ENCODE peak calls at places on chromosomes 12 and 14, in nine cellular contexts. T is amygdala, E is HuH-7.5, N is non-pigmented ciliary epithelial cell, B is HFFc6, J is NCI-H1694 treated with DMSO at 0.1 percent for 48 hours, A is fibroblast of the conjunctiva, U is kidney glomerular epithelial cell, Y is iris pigment epithelial cell. R is an unnamed sample.
A peak's percentile ranks its signal among the peaks of the same experiment; 100 is the strongest.

GRCh38 chr14:103392106-103392505 is 6.9 kb downstream of the MARK3 start:
- DNase-seq in T (no peak), E (no peak), N (no peak), B (no peak), J (no peak), A (no peak), U (no peak), Y (no peak), R (no peak)

GRCh38 chr14:42192659-42193425 is 586.2 kb downstream of the LRFN5 start:
- DNase-seq in T (no peak), E (no peak), N (peak; percentile 60), B (peak; percentile 58), J (no peak), A (peak; percentile 93), U (peak; percentile 88), Y (peak; percentile 82), R (peak; percentile 71)

GRCh38 chr12:51377099-51377984 is 13.9 kb downstream of the GALNT6 start:
- DNase-seq in T (no peak), E (no peak), N (no peak), B (no peak), J (no peak), A (no peak), U (no peak), Y (no peak), R (no peak)

GRCh38 chr12:16583991-16584745 is 21.8 kb downstream of the LMO3 start:
- DNase-seq in T (no peak), E (no peak), N (no peak), B (peak; percentile 69), J (no peak), A (no peak), U (no peak), Y (peak; percentile 11), R (no peak)

GRCh38 chr12:5012337-5012736 is 31.3 kb upstream of the KCNA5 start:
- DNase-seq in T (no peak), E (no peak), N (no peak), B (no peak), J (no peak), A (no peak), U (no peak), Y (no peak), R (no peak)

GRCh38 chr12:30795660-30796507 is 41.1 kb upstream of the CAPRIN2 start:
- DNase-seq in T (no peak), E (peak; percentile 47), N (peak; percentile 62), B (peak; percentile 73), J (no peak), A (no peak), U (peak; percentile 56), Y (peak; percentile 83), R (peak; percentile 75)

GRCh38 chr12:15364221-15365170 is 42.2 kb downstream of the PTPRO start:
- DNase-seq in T (no peak), E (no peak), N (no peak), B (no peak), J (no peak), A (no peak), U (peak; percentile 16), Y (peak; percentile 5), R (no peak)

GRCh38 chr14:60622210-60622919 is 26.9 kb downstream of the SIX1 start:
- DNase-seq in T (no peak), E (no peak), N (no peak), B (no peak), J (no peak), A (peak; percentile 58), U (no peak), Y (peak; percentile 69), R (no peak)

GRCh38 chr12:90460681-90461080 is 494.3 kb downstream of the CCER1 start:
- DNase-seq in T (no peak), E (no peak), N (no peak), B (no peak), J (no peak), A (no peak), U (no peak), Y (peak; percentile 1), R (no peak)